ENCODE peak calls at places on chromosomes 16 and 17, in four cellular contexts. Q, T, S and H are unnamed samples.

GRCh38 chr16:4005281-4005680 is 111.0 kb downstream of the ADCY9 start:
- DNase-seq in Q (no peak), T (no peak), S (no peak), H (no peak)

GRCh38 chr17:7191571-7192270 is 12.6 kb upstream of the ASGR1 start:
- DNase-seq in Q (no peak), T (peak), S (peak), H (no peak)

GRCh38 chr17:74930535-74931036 is 5.1 kb upstream of the OTOP3 start:
- DNase-seq in Q (no peak), T (no peak), S (no peak), H (no peak)

GRCh38 chr16:27286446-27286845 is 17.9 kb upstream of the NSMCE1 start:
- DNase-seq in Q (no peak), T (peak), S (no peak), H (peak)

GRCh38 chr17:13792314-13792713 is 190.6 kb upstream of the HS3ST3A1 start:
- DNase-seq in Q (no peak), T (peak), S (no peak), H (no peak)

GRCh38 chr16:50155925-50156324 is 2.8 kb downstream of the TENT4B start:
- DNase-seq in Q (no peak), T (no peak), S (no peak), H (no peak)

GRCh38 chr17:48555183-48555615 is 10.3 kb upstream of the HOXB2 start:
- DNase-seq in Q (no peak), T (peak), S (no peak), H (no peak)

GRCh38 chr17:67994827-67995567 is 1.3 kb downstream of the C17orf58 start:
- DNase-seq in Q (no peak), T (peak), S (no peak), H (no peak)

GRCh38 chr17:58390884-58391283 is 26.4 kb downstream of the RNF43 start:
- DNase-seq in Q (no peak), T (no peak), S (no peak), H (no peak)

GRCh38 chr17:38606646-38607611 is 1.2 kb upstream of the SRCIN1 start:
- DNase-seq in Q (no peak), T (no peak), S (no peak), H (peak)

GRCh38 chr17:74778960-74779359 is 2.8 kb upstream of the NAT9 start:
- DNase-seq in Q (no peak), T (peak), S (no peak), H (no peak)

GRCh38 chr17:44159519-44160210 is 10.8 kb upstream of the ASB16 start:
- DNase-seq in Q (no peak), T (peak), S (no peak), H (no peak)

GRCh38 chr16:50303041-50303604 is 36.8 kb downstream of the ADCY7 start:
- DNase-seq in Q (no peak), T (peak), S (peak), H (peak)

GRCh38 chr17:14294876-14295275 is 6.0 kb upstream of the HS3ST3B1 start:
- DNase-seq in Q (no peak), T (no peak), S (peak), H (no peak)

GRCh38 chr17:75442168-75443103 is 14.0 kb upstream of the TMEM94 start:
- DNase-seq in Q (no peak), T (no peak), S (no peak), H (peak)

GRCh38 chr16:79026117-79026516 is 574.4 kb downstream of the MAF start:
- DNase-seq in Q (no peak), T (no peak), S (no peak), H (no peak)

GRCh38 chr17:44065668-44066203 is 735 bp downstream of the LSM12 start:
- DNase-seq in Q (no peak), T (no peak), S (no peak), H (no peak)

GRCh38 chr17:57408064-57408811 is 151.9 kb downstream of the MSI2 start:
- DNase-seq in Q (no peak), T (no peak), S (no peak), H (no peak)

GRCh38 chr17:44840936-44841335 is 6.7 kb upstream of the HIGD1B start:
- DNase-seq in Q (no peak), T (no peak), S (no peak), H (no peak)

GRCh38 chr17:42285346-42286050 is 2.8 kb upstream of the STAT5A start:
- DNase-seq in Q (no peak), T (no peak), S (no peak), H (no peak)

GRCh38 chr17:1986783-1987451 is 38.2 kb downstream of the RTN4RL1 start:
- DNase-seq in Q (no peak), T (no peak), S (no peak), H (no peak)

GRCh38 chr17:48611213-48611612 is 396 bp upstream of the HOXB7 start:
- DNase-seq in Q (no peak), T (peak), S (no peak), H (no peak)

GRCh38 chr17:79950306-79950705 is 85.4 kb downstream of the TBC1D16 start:
- DNase-seq in Q (no peak), T (no peak), S (peak), H (peak)

GRCh38 chr17:78923660-78924453 is 1.3 kb downstream of the TIMP2 start:
- DNase-seq in Q (peak), T (no peak), S (peak), H (peak)

GRCh38 chr17:82887255-82888164 is 47.7 kb upstream of the ZNF750 start:
- DNase-seq in Q (no peak), T (peak), S (no peak), H (peak)

GRCh38 chr17:81966343-81967243 is 5.6 kb upstream of the NOTUM start:
- DNase-seq in Q (no peak), T (peak), S (peak), H (peak)

GRCh38 chr17:10182785-10183184 is 15.6 kb downstream of the GAS7 start:
- DNase-seq in Q (no peak), T (no peak), S (no peak), H (no peak)

GRCh38 chr16:28181557-28181914 is 30.2 kb downstream of the XPO6 start:
- DNase-seq in Q (peak), T (peak), S (no peak), H (no peak)

GRCh38 chr17:43169561-43170139 is 1.4 kb upstream of the NBR1 start:
- DNase-seq in Q (peak), T (peak), S (no peak), H (no peak)

GRCh38 chr16:79168321-79168720 is 432.2 kb downstream of the MAF start:
- DNase-seq in Q (no peak), T (no peak), S (no peak), H (no peak)

GRCh38 chr17:10420811-10421210 is 939 bp downstream of the MYH8 start:
- DNase-seq in Q (no peak), T (no peak), S (no peak), H (no peak)

GRCh38 chr17:58338907-58339774 is 10.5 kb upstream of the TSPOAP1 start:
- DNase-seq in Q (no peak), T (peak), S (peak), H (peak)

GRCh38 chr17:34579017-34579946 is at the start of gene TMEM132E:
- DNase-seq in Q (no peak), T (peak), S (peak), H (peak)

GRCh38 chr17:65444049-65444448 is 117.4 kb downstream of the AXIN2 start:
- DNase-seq in Q (no peak), T (no peak), S (no peak), H (no peak)
- TF ChIP-seq POLR2A in Q (no peak), T (no peak), S (no peak), H (no peak)

DNA sequence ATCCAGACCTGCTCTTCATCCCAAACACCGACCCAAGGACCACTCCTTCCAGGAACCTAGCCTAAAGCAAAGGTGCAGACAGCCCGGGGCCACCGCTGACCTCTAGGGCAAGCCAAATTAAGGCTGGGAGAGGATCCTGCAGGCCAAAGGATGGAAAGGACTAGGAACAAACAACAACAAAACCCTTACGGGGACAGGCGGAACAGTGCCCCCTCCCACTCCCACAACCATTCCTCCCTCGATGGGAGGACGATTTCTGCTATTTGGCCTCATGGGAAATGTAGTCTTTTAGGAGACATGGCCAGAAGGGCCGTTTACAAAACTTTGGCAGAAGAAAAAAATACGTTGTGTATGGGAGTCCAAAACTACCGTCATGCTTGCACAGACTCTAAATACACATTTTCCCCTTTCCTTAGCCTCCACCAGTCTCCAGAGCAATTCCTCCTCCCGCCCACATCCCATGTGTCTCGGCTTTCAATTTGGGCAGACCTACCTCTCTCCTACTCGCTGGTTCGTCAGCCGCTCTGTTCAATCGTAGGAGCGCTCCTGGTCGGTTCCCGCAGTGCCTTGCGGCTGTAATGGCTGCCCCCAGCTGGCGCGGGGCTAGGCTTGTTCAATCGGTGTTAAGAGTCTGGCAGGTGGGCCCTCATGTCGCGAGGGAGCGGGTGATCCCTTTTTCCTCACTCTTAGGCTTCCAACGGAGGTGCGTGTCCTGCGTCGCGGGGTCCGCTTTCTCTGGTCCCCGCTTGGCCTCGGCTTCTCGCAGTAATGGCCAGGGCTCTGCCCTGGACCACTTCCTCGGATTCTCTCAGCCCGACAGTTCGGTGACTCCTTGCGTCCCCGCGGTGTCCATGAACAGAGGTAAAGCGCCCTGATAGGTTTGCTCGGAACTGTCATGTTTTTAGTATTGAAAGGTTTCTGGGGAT is at the start of gene ERAL1:
- DNase-seq in Q (peak), T (peak), S (peak), H (peak)
- TF ChIP-seq POLR2A in Q (no peak), T (peak), S (peak), H (peak)

GRCh38 chr17:64147110-64148016 is 17.4 kb upstream of the ERN1 start:
- DNase-seq in Q (no peak), T (no peak), S (no peak), H (no peak)
- TF ChIP-seq POLR2A in Q (no peak), T (peak), S (peak), H (no peak)

DNA sequence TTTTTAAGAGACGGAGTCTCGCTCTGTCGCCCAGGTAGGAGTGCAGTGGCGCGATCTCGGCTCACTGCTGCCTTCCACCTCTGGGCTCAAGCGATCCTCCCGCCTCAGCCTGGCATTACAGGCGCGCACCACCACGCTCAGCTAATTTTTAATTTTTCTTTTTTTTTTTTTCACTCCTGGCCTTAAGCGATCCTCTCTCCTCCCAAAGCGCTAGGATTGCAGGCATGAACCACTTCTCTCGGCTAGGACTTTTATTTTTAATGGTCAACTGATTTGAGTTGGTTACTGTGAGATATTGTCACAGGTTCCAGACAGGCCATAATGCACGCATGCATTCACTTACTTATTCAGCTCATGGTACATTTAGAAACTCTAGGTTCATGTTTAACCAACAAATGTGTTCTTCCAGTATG is 888 bp downstream of the PIGW start:
- DNase-seq in Q (no peak), T (no peak), S (no peak), H (no peak)
- TF ChIP-seq POLR2A in Q (no peak), T (no peak), S (no peak), H (no peak)